ENCODE peak calls at places on chromosome 15, in four cellular contexts. H is psoas muscle, T is OCI-LY7, Y is GM12865. K is an unnamed sample.

GRCh38 chr15:31341501-31342195 is 15.0 kb downstream of the KLF13 start:
- DNase-seq in T (peak; percentile 46), Y (no peak), H (no peak), K (no peak)

GRCh38 chr15:32819406-32819930 is 101.7 kb downstream of the GREM1 start:
- DNase-seq in T (no peak), H (no peak), Y (no peak), K (no peak)

GRCh38 chr15:63948971-63949370 is 97.3 kb downstream of the DAPK2 start:
- DNase-seq in T (no peak), H (no peak), Y (no peak), K (no peak)

GRCh38 chr15:38877471-38877870 is 312.9 kb upstream of the RASGRP1 start:
- DNase-seq in H (no peak), Y (no peak), T (no peak), K (no peak)

GRCh38 chr15:43370310-43370974 is 401 bp downstream of the ZSCAN29 start:
- DNase-seq in Y (peak; percentile 17), T (no peak), H (no peak), K (peak; percentile 11)

GRCh38 chr15:35737521-35737920 is 191.6 kb upstream of the DPH6 start:
- DNase-seq in Y (no peak), T (no peak), H (no peak), K (no peak)

GRCh38 chr15:95826831-95827230 is 503.7 kb upstream of the NR2F2 start:
- DNase-seq in T (no peak), H (no peak), Y (peak; percentile 44), K (no peak)

GRCh38 chr15:91348812-91349500 is 248.9 kb downstream of the SV2B start:
- DNase-seq in T (no peak), H (no peak), Y (no peak), K (no peak)

GRCh38 chr15:35757323-35757722 is 211.4 kb upstream of the DPH6 start:
- DNase-seq in T (no peak), Y (no peak), H (no peak), K (no peak)

GRCh38 chr15:52509500-52510244 is 19.0 kb downstream of the MYO5A start:
- DNase-seq in Y (no peak), H (no peak), T (no peak), K (no peak)

GRCh38 chr15:52502608-52503007 is 26.1 kb downstream of the MYO5A start:
- DNase-seq in H (no peak), T (no peak), Y (no peak), K (no peak)

GRCh38 chr15:52505141-52505540 is 23.5 kb downstream of the MYO5A start:
- DNase-seq in T (peak; percentile 60), H (peak; percentile 38), Y (no peak), K (no peak)

GRCh38 chr15:52503788-52504496 is 24.7 kb downstream of the MYO5A start:
- DNase-seq in Y (peak; percentile 74), H (no peak), T (peak; percentile 92), K (no peak)

DNA sequence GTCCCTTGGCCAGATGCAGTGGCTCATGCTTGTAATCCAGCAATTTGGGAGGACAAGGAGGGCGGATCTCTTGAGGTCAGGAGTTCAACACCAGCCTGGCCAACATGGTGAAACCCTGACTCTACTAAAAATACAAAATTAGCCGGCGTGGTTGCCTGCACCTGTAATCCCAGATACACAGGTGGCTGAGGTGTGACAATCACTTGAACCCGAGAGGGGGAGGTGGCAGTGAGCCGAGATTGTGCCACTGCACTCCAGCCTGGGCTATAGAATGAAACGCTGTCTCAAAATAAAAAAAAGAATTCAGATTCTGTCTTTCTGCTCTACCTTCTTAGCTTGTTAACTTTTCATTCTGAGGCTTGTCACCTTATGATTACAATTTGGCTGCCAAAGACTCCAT is 22.1 kb downstream of the MYO5A start:
- DNase-seq in Y (no peak), H (no peak), T (peak; percentile 24), K (no peak)
- TF ChIP-seq CTCF in Y (no peak), H (no peak), T (no peak), K (no peak)

GRCh38 chr15:98330692-98331435 is 317.5 kb upstream of the IGF1R start:
- DNase-seq in T (no peak), H (no peak), Y (no peak), K (no peak)

GRCh38 chr15:98326804-98327203 is 321.5 kb upstream of the IGF1R start:
- DNase-seq in T (no peak), Y (no peak), H (no peak), K (no peak)

GRCh38 chr15:98330258-98330657 is 318.1 kb upstream of the IGF1R start:
- DNase-seq in H (no peak), Y (no peak), T (no peak), K (no peak)

GRCh38 chr15:98333206-98333605 is 315.1 kb upstream of the IGF1R start:
- DNase-seq in T (no peak), Y (no peak), H (no peak), K (no peak)

DNA sequence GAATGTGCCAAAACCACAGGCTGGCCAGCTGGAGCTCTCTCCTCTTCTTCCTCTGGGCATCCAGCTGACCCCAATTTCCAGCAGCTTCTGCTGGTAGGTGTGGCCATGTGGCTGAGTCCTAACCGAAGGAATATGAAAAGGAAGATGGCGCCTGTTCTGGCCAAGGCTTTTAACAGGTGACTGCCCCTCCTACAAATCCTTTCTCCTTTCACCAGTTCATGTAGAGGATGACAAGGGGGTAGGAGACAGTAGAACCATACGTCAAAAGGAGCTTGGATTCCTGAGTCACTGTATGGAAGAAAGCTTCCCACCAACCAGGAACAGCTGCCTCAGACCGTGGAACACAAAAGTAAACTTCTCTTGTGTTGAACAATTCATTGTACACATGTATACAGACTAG is 316.7 kb upstream of the IGF1R start:
- DNase-seq in H (no peak), Y (no peak), T (no peak), K (no peak)
- TF ChIP-seq CTCF in H (no peak), Y (no peak), T (no peak), K (no peak)

DNA sequence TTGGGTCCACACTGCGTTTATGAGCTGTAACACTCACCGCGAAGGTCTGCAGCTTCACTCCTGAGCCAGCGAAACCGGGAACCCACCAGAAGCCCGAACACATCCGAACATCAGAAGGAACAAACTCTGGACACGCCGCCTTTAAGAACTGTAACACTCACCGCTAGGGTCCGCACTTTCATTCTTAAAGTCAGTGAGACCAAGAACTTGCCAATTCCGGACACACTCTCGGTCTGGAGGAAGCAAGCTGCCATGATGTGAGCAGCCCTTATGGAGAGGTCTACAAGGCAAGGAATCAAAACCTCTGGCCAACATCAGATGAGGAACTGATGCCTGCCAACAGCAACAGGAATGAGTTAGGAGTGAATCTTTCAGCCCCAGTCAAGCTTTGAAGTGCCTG is 62.9 kb downstream of the SLC28A2 start:
- DNase-seq in Y (peak; percentile 36), T (no peak), H (no peak), K (no peak)
- TF ChIP-seq CTCF in Y (no peak), T (peak; percentile 37), H (no peak), K (no peak)

GRCh38 chr15:72682772-72683171 is 3.2 kb downstream of the HIGD2B start:
- DNase-seq in T (no peak), Y (no peak), H (no peak), K (no peak)
- TF ChIP-seq CTCF in T (no peak), Y (no peak), H (no peak), K (no peak)